ENCODE peak calls at places on chromosomes 5 and 9, in five cellular contexts. One of them, this sample, is unnamed.
A peak's percentile ranks its signal among the peaks of the same experiment; 100 is the strongest.

GRCh38 chr9:18297532-18297872 is 176.5 kb upstream of the ADAMTSL1 start:
- DNase-seq in OCI-M1: no peak
- DNase-seq in activated CD8-positive, alpha-beta T cell treated with anti-CD3 and anti-CD28 coated beads, Interleukin-2, amount 10 ng/mL, durations not matched to agents 7 days and 5 days: no peak
- DNase-seq in activated CD4-positive, alpha-beta T cell treated with anti-CD3 and anti-CD28 coated beads, Interleukin-2, amount 10 ng/mL, durations not matched to agents 7 days and 5 days: no peak
- DNase-seq in foreskin melanocyte: no peak
- DNase-seq in this sample: peak; percentile 76

GRCh38 chr9:113599647-113600476 is 136.3 kb downstream of the RGS3 start:
- DNase-seq in activated CD4-positive, alpha-beta T cell treated with anti-CD3 and anti-CD28 coated beads, Interleukin-2, amount 10 ng/mL, durations not matched to agents 7 days and 5 days: no peak
- DNase-seq in activated CD8-positive, alpha-beta T cell treated with anti-CD3 and anti-CD28 coated beads, Interleukin-2, amount 10 ng/mL, durations not matched to agents 7 days and 5 days: no peak
- DNase-seq in foreskin melanocyte: no peak
- DNase-seq in OCI-M1: no peak
- DNase-seq in this sample: peak; percentile 85

GRCh38 chr5:15008911-15009310 is 137.3 kb upstream of the ANKH start:
- DNase-seq in activated CD4-positive, alpha-beta T cell treated with anti-CD3 and anti-CD28 coated beads, Interleukin-2, amount 10 ng/mL, durations not matched to agents 7 days and 5 days: no peak
- DNase-seq in activated CD8-positive, alpha-beta T cell treated with anti-CD3 and anti-CD28 coated beads, Interleukin-2, amount 10 ng/mL, durations not matched to agents 7 days and 5 days: no peak
- DNase-seq in OCI-M1: no peak
- DNase-seq in foreskin melanocyte: no peak
- DNase-seq in this sample: no peak

GRCh38 chr5:6435356-6435755 is 13.3 kb upstream of the UBE2QL1 start:
- DNase-seq in OCI-M1: peak; percentile 6
- DNase-seq in activated CD4-positive, alpha-beta T cell treated with anti-CD3 and anti-CD28 coated beads, Interleukin-2, amount 10 ng/mL, durations not matched to agents 7 days and 5 days: no peak
- DNase-seq in foreskin melanocyte: no peak
- DNase-seq in activated CD8-positive, alpha-beta T cell treated with anti-CD3 and anti-CD28 coated beads, Interleukin-2, amount 10 ng/mL, durations not matched to agents 7 days and 5 days: no peak
- DNase-seq in this sample: peak; percentile 78

GRCh38 chr5:113089653-113090335 is 113.2 kb downstream of the DCP2 start:
- DNase-seq in foreskin melanocyte: no peak
- DNase-seq in activated CD4-positive, alpha-beta T cell treated with anti-CD3 and anti-CD28 coated beads, Interleukin-2, amount 10 ng/mL, durations not matched to agents 7 days and 5 days: no peak
- DNase-seq in OCI-M1: no peak
- DNase-seq in activated CD8-positive, alpha-beta T cell treated with anti-CD3 and anti-CD28 coated beads, Interleukin-2, amount 10 ng/mL, durations not matched to agents 7 days and 5 days: no peak
- DNase-seq in this sample: no peak

GRCh38 chr5:137938358-137939138 is 49.3 kb downstream of the PKD2L2 start:
- DNase-seq in OCI-M1: no peak
- DNase-seq in foreskin melanocyte: no peak
- DNase-seq in activated CD4-positive, alpha-beta T cell treated with anti-CD3 and anti-CD28 coated beads, Interleukin-2, amount 10 ng/mL, durations not matched to agents 7 days and 5 days: no peak
- DNase-seq in activated CD8-positive, alpha-beta T cell treated with anti-CD3 and anti-CD28 coated beads, Interleukin-2, amount 10 ng/mL, durations not matched to agents 7 days and 5 days: no peak
- DNase-seq in this sample: no peak

GRCh38 chr5:134438268-134438622 is 26.6 kb upstream of the CDKN2AIPNL start:
- DNase-seq in foreskin melanocyte: peak; percentile 8
- DNase-seq in activated CD4-positive, alpha-beta T cell treated with anti-CD3 and anti-CD28 coated beads, Interleukin-2, amount 10 ng/mL, durations not matched to agents 7 days and 5 days: no peak
- DNase-seq in activated CD8-positive, alpha-beta T cell treated with anti-CD3 and anti-CD28 coated beads, Interleukin-2, amount 10 ng/mL, durations not matched to agents 7 days and 5 days: no peak
- DNase-seq in OCI-M1: no peak
- DNase-seq in this sample: no peak

GRCh38 chr9:133371261-133371711 is 4.6 kb downstream of the SURF4 start:
- DNase-seq in foreskin melanocyte: no peak
- DNase-seq in activated CD8-positive, alpha-beta T cell treated with anti-CD3 and anti-CD28 coated beads, Interleukin-2, amount 10 ng/mL, durations not matched to agents 7 days and 5 days: peak; percentile 83
- DNase-seq in activated CD4-positive, alpha-beta T cell treated with anti-CD3 and anti-CD28 coated beads, Interleukin-2, amount 10 ng/mL, durations not matched to agents 7 days and 5 days: peak; percentile 70
- DNase-seq in OCI-M1: no peak
- DNase-seq in this sample: no peak

GRCh38 chr9:16058131-16058549 is 505.3 kb downstream of the CCDC171 start:
- DNase-seq in activated CD4-positive, alpha-beta T cell treated with anti-CD3 and anti-CD28 coated beads, Interleukin-2, amount 10 ng/mL, durations not matched to agents 7 days and 5 days: peak; percentile 27
- DNase-seq in activated CD8-positive, alpha-beta T cell treated with anti-CD3 and anti-CD28 coated beads, Interleukin-2, amount 10 ng/mL, durations not matched to agents 7 days and 5 days: peak; percentile 41
- DNase-seq in OCI-M1: no peak
- DNase-seq in foreskin melanocyte: no peak
- DNase-seq in this sample: peak; percentile 70

GRCh38 chr5:157283434-157283833 is 17.5 kb downstream of the CYFIP2 start:
- DNase-seq in foreskin melanocyte: no peak
- DNase-seq in activated CD4-positive, alpha-beta T cell treated with anti-CD3 and anti-CD28 coated beads, Interleukin-2, amount 10 ng/mL, durations not matched to agents 7 days and 5 days: peak; percentile 59
- DNase-seq in activated CD8-positive, alpha-beta T cell treated with anti-CD3 and anti-CD28 coated beads, Interleukin-2, amount 10 ng/mL, durations not matched to agents 7 days and 5 days: peak; percentile 68
- DNase-seq in OCI-M1: no peak
- DNase-seq in this sample: no peak

GRCh38 chr5:170265527-170265926 is 32.0 kb downstream of the LCP2 start:
- DNase-seq in OCI-M1: no peak
- DNase-seq in foreskin melanocyte: no peak
- DNase-seq in activated CD4-positive, alpha-beta T cell treated with anti-CD3 and anti-CD28 coated beads, Interleukin-2, amount 10 ng/mL, durations not matched to agents 7 days and 5 days: no peak
- DNase-seq in activated CD8-positive, alpha-beta T cell treated with anti-CD3 and anti-CD28 coated beads, Interleukin-2, amount 10 ng/mL, durations not matched to agents 7 days and 5 days: peak; percentile 23
- DNase-seq in this sample: no peak

GRCh38 chr5:89110916-89111646 is 228.1 kb upstream of the MEF2C start:
- DNase-seq in OCI-M1: peak; percentile 28
- DNase-seq in foreskin melanocyte: no peak
- DNase-seq in activated CD4-positive, alpha-beta T cell treated with anti-CD3 and anti-CD28 coated beads, Interleukin-2, amount 10 ng/mL, durations not matched to agents 7 days and 5 days: no peak
- DNase-seq in activated CD8-positive, alpha-beta T cell treated with anti-CD3 and anti-CD28 coated beads, Interleukin-2, amount 10 ng/mL, durations not matched to agents 7 days and 5 days: no peak
- DNase-seq in this sample: no peak

GRCh38 chr5:103228056-103228455 is 30.5 kb upstream of the MACIR start:
- DNase-seq in activated CD4-positive, alpha-beta T cell treated with anti-CD3 and anti-CD28 coated beads, Interleukin-2, amount 10 ng/mL, durations not matched to agents 7 days and 5 days: no peak
- DNase-seq in foreskin melanocyte: no peak
- DNase-seq in OCI-M1: no peak
- DNase-seq in activated CD8-positive, alpha-beta T cell treated with anti-CD3 and anti-CD28 coated beads, Interleukin-2, amount 10 ng/mL, durations not matched to agents 7 days and 5 days: no peak
- DNase-seq in this sample: no peak

GRCh38 chr5:116645627-116646026 is 71.0 kb upstream of the SEMA6A start:
- DNase-seq in activated CD4-positive, alpha-beta T cell treated with anti-CD3 and anti-CD28 coated beads, Interleukin-2, amount 10 ng/mL, durations not matched to agents 7 days and 5 days: no peak
- DNase-seq in activated CD8-positive, alpha-beta T cell treated with anti-CD3 and anti-CD28 coated beads, Interleukin-2, amount 10 ng/mL, durations not matched to agents 7 days and 5 days: no peak
- DNase-seq in foreskin melanocyte: peak; percentile 33
- DNase-seq in OCI-M1: no peak
- DNase-seq in this sample: no peak

GRCh38 chr5:104344809-104345512 is 782.4 kb upstream of the NUDT12 start:
- DNase-seq in activated CD4-positive, alpha-beta T cell treated with anti-CD3 and anti-CD28 coated beads, Interleukin-2, amount 10 ng/mL, durations not matched to agents 7 days and 5 days: no peak
- DNase-seq in OCI-M1: no peak
- DNase-seq in activated CD8-positive, alpha-beta T cell treated with anti-CD3 and anti-CD28 coated beads, Interleukin-2, amount 10 ng/mL, durations not matched to agents 7 days and 5 days: no peak
- DNase-seq in foreskin melanocyte: peak; percentile 80
- DNase-seq in this sample: no peak

GRCh38 chr5:157857821-157858526 is 971 bp downstream of the CLINT1 start:
- DNase-seq in activated CD8-positive, alpha-beta T cell treated with anti-CD3 and anti-CD28 coated beads, Interleukin-2, amount 10 ng/mL, durations not matched to agents 7 days and 5 days: no peak
- DNase-seq in OCI-M1: peak; percentile 82
- DNase-seq in foreskin melanocyte: peak; percentile 21
- DNase-seq in activated CD4-positive, alpha-beta T cell treated with anti-CD3 and anti-CD28 coated beads, Interleukin-2, amount 10 ng/mL, durations not matched to agents 7 days and 5 days: peak; percentile 8
- DNase-seq in this sample: no peak

GRCh38 chr9:83283528-83283927 is 220.6 kb upstream of the RASEF start:
- DNase-seq in activated CD8-positive, alpha-beta T cell treated with anti-CD3 and anti-CD28 coated beads, Interleukin-2, amount 10 ng/mL, durations not matched to agents 7 days and 5 days: no peak
- DNase-seq in OCI-M1: no peak
- DNase-seq in foreskin melanocyte: no peak
- DNase-seq in activated CD4-positive, alpha-beta T cell treated with anti-CD3 and anti-CD28 coated beads, Interleukin-2, amount 10 ng/mL, durations not matched to agents 7 days and 5 days: no peak
- DNase-seq in this sample: no peak

GRCh38 chr9:128669786-128670185 is 13.1 kb upstream of the DYNC2I2 start:
- DNase-seq in activated CD8-positive, alpha-beta T cell treated with anti-CD3 and anti-CD28 coated beads, Interleukin-2, amount 10 ng/mL, durations not matched to agents 7 days and 5 days: no peak
- DNase-seq in activated CD4-positive, alpha-beta T cell treated with anti-CD3 and anti-CD28 coated beads, Interleukin-2, amount 10 ng/mL, durations not matched to agents 7 days and 5 days: no peak
- DNase-seq in OCI-M1: no peak
- DNase-seq in foreskin melanocyte: no peak
- DNase-seq in this sample: no peak